ENCODE peak calls at places on chromosome 7, in eight cellular contexts. V is SK-N-SH; B is HTR-8/SVneo; Z is stimulated activated naive B cell treated with anti-CD40 and anti-IgM and Interleukin-4, amounts not matched to agents 10 μg/mL and 1 μg/mL and 100 μg/mL, for 72 hours; A is CD8-positive, alpha-beta memory T cell; C is nucleus accumbens; T is type B pancreatic cell; X is ureter. M is an unnamed sample.
A peak's percentile ranks its signal among the peaks of the same experiment; 100 is the strongest.

GRCh38 chr7:1889091-1889490 is 219.0 kb downstream of the ELFN1 start:
- DNase-seq in A (no peak), B (no peak), C (no peak), Z (no peak), X (no peak), V (no peak), T (no peak), M (no peak)

GRCh38 chr7:85525661-85526060 is 338.8 kb upstream of the SEMA3D start:
- DNase-seq in B (no peak), X (no peak), V (no peak), Z (no peak), A (no peak), T (no peak), C (no peak), M (no peak)

GRCh38 chr7:47783456-47784240 is 164.6 kb downstream of the PKD1L1 start:
- DNase-seq in B (peak; percentile 65), X (no peak), Z (no peak), V (no peak), T (no peak), A (no peak), C (no peak), M (peak; percentile 50)

GRCh38 chr7:99525713-99526440 is 21.4 kb downstream of the ZKSCAN5 start:
- DNase-seq in X (no peak), C (no peak), V (no peak), B (no peak), A (no peak), Z (no peak), T (no peak), M (no peak)

GRCh38 chr7:17144313-17144712 is 154.1 kb upstream of the AHR start:
- DNase-seq in Z (no peak), C (no peak), T (no peak), V (no peak), X (no peak), A (peak; percentile 31), B (peak; percentile 42), M (no peak)

GRCh38 chr7:2231992-2232765 is 566 bp downstream of the MAD1L1 start:
- DNase-seq in V (peak; percentile 93), X (no peak), T (no peak), C (no peak), A (peak; percentile 13), Z (no peak), B (peak; percentile 54), M (no peak)

GRCh38 chr7:69880848-69881247 is 282.6 kb downstream of the AUTS2 start:
- DNase-seq in V (peak; percentile 24), A (no peak), T (no peak), C (no peak), Z (no peak), X (no peak), B (no peak), M (no peak)

GRCh38 chr7:40230086-40230485 is 95.3 kb downstream of the SUGCT start:
- DNase-seq in A (no peak), V (no peak), C (no peak), B (no peak), Z (no peak), T (no peak), X (no peak), M (no peak)

GRCh38 chr7:85041599-85042216 is 145.1 kb downstream of the SEMA3D start:
- DNase-seq in V (peak; percentile 38), X (peak; percentile 75), A (no peak), Z (peak; percentile 41), T (no peak), B (peak; percentile 6), C (peak; percentile 26), M (no peak)

GRCh38 chr7:127598318-127598717 is 4.8 kb downstream of the FSCN3 start:
- DNase-seq in V (no peak), T (no peak), Z (no peak), X (no peak), A (no peak), B (no peak), C (no peak), M (no peak)

GRCh38 chr7:158549834-158550700 is 37.6 kb downstream of the PTPRN2 start:
- DNase-seq in V (no peak), C (no peak), A (no peak), Z (no peak), T (no peak), X (no peak), B (no peak), M (no peak)

GRCh38 chr7:102080371-102081243 is 206.1 kb upstream of the SH2B2 start:
- DNase-seq in Z (no peak), A (no peak), C (no peak), B (no peak), X (no peak), V (no peak), T (no peak), M (no peak)

GRCh38 chr7:2567663-2568238 is 9.0 kb downstream of the IQCE start:
- DNase-seq in C (peak; percentile 19), T (no peak), X (no peak), V (peak; percentile 69), B (no peak), Z (no peak), A (no peak), M (no peak)

GRCh38 chr7:30164567-30164966 is 29.8 kb downstream of the MTURN start:
- DNase-seq in Z (no peak), C (no peak), X (no peak), B (peak; percentile 59), T (no peak), V (peak; percentile 65), A (no peak), M (no peak)

GRCh38 chr7:115008465-115009114 is 86.7 kb downstream of the MDFIC start:
- DNase-seq in X (peak; percentile 52), Z (no peak), V (no peak), A (no peak), T (no peak), B (no peak), C (no peak), M (peak; percentile 93)

GRCh38 chr7:147915781-147916180 is 674.8 kb upstream of the C7orf33 start:
- DNase-seq in Z (no peak), X (no peak), V (no peak), B (no peak), C (no peak), T (no peak), A (no peak), M (no peak)

GRCh38 chr7:98210513-98211220 is 572 bp upstream of the BHLHA15 start:
- DNase-seq in V (peak; percentile 87), X (peak; percentile 35), T (peak; percentile 70), B (no peak), A (no peak), C (no peak), Z (no peak), M (no peak)

GRCh38 chr7:100483728-100484635 is at the start of gene NYAP1:
- DNase-seq in A (peak; percentile 52), Z (no peak), B (peak; percentile 67), X (no peak), V (peak; percentile 97), C (peak; percentile 65), T (no peak), M (no peak)

GRCh38 chr7:22586806-22587180 is 86.8 kb upstream of the STEAP1B start:
- DNase-seq in C (no peak), Z (no peak), X (no peak), V (no peak), B (no peak), A (no peak), T (no peak), M (no peak)

GRCh38 chr7:78587443-78588044 is 789.0 kb downstream of the PHTF2 start:
- DNase-seq in V (peak; percentile 47), C (no peak), T (no peak), A (no peak), Z (no peak), X (no peak), B (peak; percentile 5), M (no peak)